ENCODE peak calls at places on chromosomes 3 and 15, in four cellular contexts. N is heart left ventricle, O is heart right ventricle, J is stomach. D is an unnamed sample. For H3K4me1, the result is how much of the 10 kb centered on the place peaks cover.

GRCh38 chr3:185823280-185824044 is 1.4 kb downstream of the IGF2BP2 start:
- DNase-seq in N (peak), O (peak), J (peak), D (peak)

GRCh38 chr3:134407247-134407640 is 33.0 kb upstream of the AMOTL2 start:
- DNase-seq in N (no peak), O (no peak), J (no peak), D (no peak)

GRCh38 chr3:186354100-186354499 is 7.9 kb downstream of the DGKG start:
- DNase-seq in N (no peak), O (no peak), J (no peak), D (no peak)

GRCh38 chr3:119380697-119381096 is 82.7 kb downstream of the TMEM39A start:
- DNase-seq in N (no peak), O (no peak), J (no peak), D (no peak)

GRCh38 chr3:52771702-52772101 is 962 bp upstream of the NEK4 start:
- DNase-seq in N (peak), O (no peak), J (no peak), D (no peak)

GRCh38 chr3:11238880-11239279 is 33.3 kb upstream of the ATG7 start:
- DNase-seq in N (no peak), O (no peak), J (no peak), D (no peak)

GRCh38 chr3:31094048-31094447 is 199.6 kb upstream of the GADL1 start:
- DNase-seq in N (no peak), O (no peak), J (no peak), D (no peak)

GRCh38 chr3:42300013-42300412 is 34.0 kb upstream of the CCK start:
- DNase-seq in N (no peak), O (no peak), J (no peak), D (no peak)

GRCh38 chr3:139906441-139906840 is 28.5 kb upstream of the CLSTN2 start:
- DNase-seq in N (no peak), O (no peak), J (no peak), D (no peak)

GRCh38 chr3:155957412-155957880 is 87.0 kb downstream of the GMPS start:
- DNase-seq in N (no peak), O (no peak), J (no peak), D (no peak)

GRCh38 chr3:78887029-78887428 is 880.8 kb downstream of the ROBO1 start:
- DNase-seq in N (no peak), O (no peak), J (no peak), D (no peak)

GRCh38 chr3:133884547-133885240 is 11.0 kb downstream of the RAB6B start:
- DNase-seq in N (no peak), O (no peak), J (no peak), D (no peak)

GRCh38 chr3:127406309-127407025 is 118.6 kb upstream of the PRR20G start:
- DNase-seq in N (no peak), O (no peak), J (peak), D (peak)

GRCh38 chr3:183158552-183159006 is 4.0 kb downstream of the LAMP3 start:
- DNase-seq in N (no peak), O (no peak), J (no peak), D (no peak)

GRCh38 chr3:184129012-184129411 is 6.1 kb upstream of the EIF2B5 start:
- DNase-seq in N (no peak), O (no peak), J (peak), D (no peak)

GRCh38 chr3:141020139-141020940 is 30.8 kb upstream of the SPSB4 start:
- DNase-seq in N (no peak), O (no peak), J (no peak), D (no peak)
- H3K27ac ChIP-seq in N (no peak), O (no peak), J (no peak), D (no peak)

GRCh38 chr3:49213998-49214397 is 42.6 kb downstream of the KLHDC8B start:
- DNase-seq in N (no peak), O (no peak), J (no peak), D (no peak)

GRCh38 chr3:49217688-49218470 is 46.5 kb downstream of the KLHDC8B start:
- DNase-seq in N (peak), O (peak), J (no peak), D (no peak)

GRCh38 chr3:49222002-49222401 is 50.6 kb downstream of the KLHDC8B start:
- DNase-seq in N (no peak), O (no peak), J (no peak), D (no peak)

GRCh38 chr3:49213541-49213943 is 42.1 kb downstream of the KLHDC8B start:
- DNase-seq in N (no peak), O (no peak), J (no peak), D (no peak)

DNA sequence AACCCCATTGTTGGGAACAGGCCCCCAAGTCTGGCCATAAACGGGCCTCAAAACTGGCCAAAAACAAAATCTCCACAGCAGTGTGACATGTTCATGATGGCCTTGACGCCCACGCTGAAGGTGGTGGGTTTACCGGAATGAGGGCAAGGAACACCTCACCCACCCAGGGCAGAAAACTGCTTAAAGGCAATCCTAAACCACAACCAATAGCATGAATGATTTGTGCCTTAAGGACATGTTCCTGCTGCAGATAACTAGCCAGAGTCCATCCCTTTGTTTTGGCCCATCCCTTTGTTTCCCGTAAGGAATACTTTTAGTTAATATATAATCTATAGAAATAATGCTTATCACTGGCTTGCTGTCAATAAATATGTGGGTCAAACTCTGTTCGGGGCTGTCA is 47.7 kb downstream of the KLHDC8B start:
- DNase-seq in N (no peak), O (no peak), J (no peak), D (no peak)
- H3K4me1 ChIP-seq in N (under half), O (under half), J (under half), D (under half)

DNA sequence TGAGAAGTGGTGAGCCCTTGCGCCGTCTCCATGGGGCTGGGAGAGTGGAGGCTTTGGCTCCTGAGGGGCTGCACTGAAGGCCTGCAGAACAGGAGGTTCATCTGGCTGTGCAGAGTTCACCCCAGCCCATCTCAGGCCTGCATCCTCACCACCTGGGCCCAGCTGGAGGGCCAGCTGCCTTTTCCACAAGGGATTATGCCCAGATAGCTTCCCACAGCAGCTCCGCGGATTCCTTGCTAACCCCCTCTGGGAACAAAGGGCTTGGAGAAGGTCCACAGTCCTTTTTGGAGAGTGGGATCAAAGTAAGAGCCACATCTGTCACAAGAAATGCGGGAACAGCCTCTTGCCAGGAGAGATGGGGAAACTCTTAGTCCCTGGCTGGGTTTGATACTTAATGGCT is 164.6 kb upstream of the RGMA start:
- DNase-seq in N (peak), O (peak), J (no peak), D (no peak)
- H3K27ac ChIP-seq in N (no peak), O (no peak), J (no peak), D (no peak)

GRCh38 chr15:31358163-31358562 is 31.5 kb downstream of the KLF13 start:
- DNase-seq in N (no peak), O (no peak), J (no peak), D (no peak)

GRCh38 chr15:31360843-31361763 is 34.5 kb downstream of the KLF13 start:
- DNase-seq in N (no peak), O (no peak), J (peak), D (peak)

GRCh38 chr15:31360158-31360561 is 33.5 kb downstream of the KLF13 start:
- DNase-seq in N (no peak), O (no peak), J (no peak), D (no peak)

GRCh38 chr15:31358957-31359721 is 32.5 kb downstream of the KLF13 start:
- DNase-seq in N (no peak), O (no peak), J (no peak), D (no peak)

GRCh38 chr15:31359722-31360111 is 33.1 kb downstream of the KLF13 start:
- DNase-seq in N (no peak), O (no peak), J (no peak), D (no peak)
- H3K4me1 ChIP-seq in N (half or more), O (half or more), J (half or more), D (half or more)

GRCh38 chr15:40338921-40339620 is 1.7 kb downstream of the CCDC9B start:
- DNase-seq in N (peak), O (no peak), J (no peak), D (no peak)
- H3K27ac ChIP-seq in N (peak), O (peak), J (peak), D (peak)

DNA sequence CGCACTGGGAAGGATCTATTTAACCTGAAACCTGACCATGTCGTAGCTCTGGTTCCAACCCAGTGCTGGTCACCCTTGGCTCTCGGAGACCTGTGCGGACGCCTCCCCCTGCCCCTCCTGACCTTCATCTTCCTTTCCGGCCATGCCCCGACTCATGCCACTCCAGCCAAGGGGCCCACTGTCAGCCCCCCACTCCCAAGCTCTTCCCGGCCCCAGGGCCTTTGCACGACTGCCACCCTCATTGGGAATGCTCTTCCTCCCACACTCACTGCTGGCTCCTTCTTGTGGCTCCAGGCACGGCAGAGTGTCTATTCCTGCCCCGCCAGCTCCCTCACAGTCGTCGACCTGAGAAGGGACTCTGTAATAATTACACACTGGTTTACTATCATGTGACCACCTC is 9.4 kb upstream of the IQSEC1 start:
- DNase-seq in N (no peak), O (no peak), J (no peak), D (no peak)
- H3K4me1 ChIP-seq in N (under half), O (under half), J (under half), D (under half)

DNA sequence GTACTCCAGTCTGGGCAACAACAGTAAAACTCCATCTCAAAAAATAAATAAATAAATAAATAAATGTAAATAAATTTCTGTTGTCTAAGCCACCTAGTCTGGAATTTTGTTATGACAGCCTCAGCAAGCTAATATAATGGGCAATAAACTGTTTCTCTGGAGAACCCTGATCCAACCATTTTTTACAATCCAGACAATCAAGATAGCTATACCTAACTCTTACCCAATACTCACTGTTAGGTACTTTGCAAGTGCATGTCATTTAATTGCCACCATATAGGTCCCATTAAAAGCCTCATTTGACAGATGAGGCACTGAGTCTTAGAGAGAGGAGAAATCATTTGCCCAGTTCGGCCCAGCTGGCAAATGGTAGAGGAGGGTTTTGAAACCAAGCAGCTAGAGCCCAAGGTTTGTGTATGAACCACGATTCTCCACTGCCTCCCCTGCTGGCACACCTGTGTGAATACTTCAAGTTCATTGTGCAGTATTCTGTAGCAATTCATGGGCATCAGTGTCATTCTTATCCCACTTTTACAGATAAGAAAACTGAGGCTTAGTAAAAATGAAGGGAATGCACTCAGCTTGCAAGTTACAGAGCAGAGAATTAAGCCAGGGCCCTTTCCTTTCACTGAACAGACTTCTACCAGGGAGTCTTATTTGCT is 107.0 kb upstream of the UBE2E1 start:
- DNase-seq in N (no peak), O (no peak), J (no peak), D (no peak)
- H3K27ac ChIP-seq in N (no peak), O (no peak), J (no peak), D (no peak)

GRCh38 chr15:71116366-71116765 is 1.1 kb downstream of the THSD4 start:
- DNase-seq in N (peak), O (no peak), J (no peak), D (no peak)
- H3K4me1 ChIP-seq in N (under half), O (under half), J (under half), D (under half)

DNA sequence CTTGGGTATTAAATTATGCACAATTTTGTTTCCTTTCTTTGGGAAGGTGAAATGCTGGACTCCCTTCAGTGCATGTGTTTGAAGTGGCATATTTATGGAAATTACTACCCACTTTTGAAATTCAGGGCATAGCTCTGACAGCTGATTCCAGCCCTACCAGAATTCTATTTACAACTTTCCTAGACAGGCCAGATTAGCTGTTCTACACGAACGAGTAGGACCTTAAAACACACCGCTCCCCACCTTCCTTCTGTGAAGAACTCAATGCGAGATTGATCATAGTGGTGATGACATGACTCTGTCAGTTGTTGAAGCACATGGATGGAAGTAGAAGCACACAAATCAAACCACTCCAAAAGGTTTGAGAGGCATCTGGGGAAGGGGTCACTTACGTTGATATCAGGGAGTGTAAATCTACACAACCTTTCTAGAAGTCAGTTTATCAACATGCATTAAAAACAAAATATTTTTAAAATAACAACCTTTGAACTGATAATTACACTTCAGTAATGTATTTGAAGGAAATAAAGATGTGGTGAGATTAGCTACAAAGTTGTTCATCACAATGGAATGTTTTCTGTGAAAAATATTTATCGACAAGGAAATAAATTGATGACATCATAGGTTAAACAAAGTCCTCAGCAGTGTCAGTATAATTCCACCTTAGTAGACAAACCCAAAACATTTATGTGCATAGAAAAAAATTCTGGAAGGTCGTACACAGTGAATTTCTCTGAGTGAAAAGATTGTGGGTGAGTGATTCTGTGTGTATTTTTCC is 29.8 kb downstream of the RARB start:
- DNase-seq in N (no peak), O (no peak), J (no peak), D (no peak)
- H3K27ac ChIP-seq in N (peak), O (peak), J (no peak), D (peak)

DNA sequence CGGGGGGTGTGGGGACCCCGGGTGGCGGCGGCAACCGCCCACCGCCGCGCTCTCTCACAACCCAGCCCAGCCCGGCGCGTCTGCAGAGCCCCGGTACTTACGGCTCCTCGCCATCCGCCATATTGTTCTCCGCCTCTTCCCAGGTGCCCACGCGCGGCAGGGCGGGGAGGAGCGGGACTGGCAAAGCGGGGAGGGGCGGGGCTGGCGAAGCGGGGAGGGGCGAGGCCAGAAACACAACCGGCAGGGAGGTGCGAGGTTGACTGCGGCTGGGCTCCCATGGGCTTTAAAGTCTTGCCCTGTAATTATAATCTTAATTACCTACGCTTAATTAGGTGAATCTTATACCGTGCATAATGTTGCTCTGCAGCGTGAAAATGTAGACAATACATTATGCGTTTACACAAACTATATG is at the start of gene UBA3:
- DNase-seq in N (peak), O (peak), J (peak), D (peak)
- H3K4me1 ChIP-seq in N (half or more), O (under half), J (under half), D (half or more)